ENCODE peak calls at places on chromosomes 6 and 20, in six cellular contexts. W is fibroblast of mammary gland, M is adrenal gland, N is astrocyte, R is body of pancreas, X is psoas muscle. B is an unnamed sample.
A peak's percentile ranks its signal among the peaks of the same experiment; 100 is the strongest.

GRCh38 chr6:13273202-13273930 is 55.0 kb downstream of the TBC1D7 start:
- DNase-seq in N (peak; percentile 6), M (no peak), R (no peak), X (no peak), W (no peak), B (no peak)

GRCh38 chr6:136158398-136158797 is 91.7 kb downstream of the MTFR2 start:
- DNase-seq in R (peak; percentile 76), W (no peak), N (no peak), X (peak; percentile 16), M (peak; percentile 70), B (peak; percentile 54)

GRCh38 chr6:72580281-72580940 is 41.5 kb upstream of the KCNQ5 start:
- DNase-seq in M (no peak), N (peak; percentile 78), X (no peak), W (peak; percentile 77), R (no peak), B (peak; percentile 34)

GRCh38 chr6:165744515-165745228 is 81.6 kb upstream of the PDE10A start:
- DNase-seq in N (no peak), W (peak; percentile 87), R (no peak), M (no peak), X (no peak), B (no peak)

GRCh38 chr6:2020909-2021308 is 224.5 kb downstream of the GMDS start:
- DNase-seq in X (no peak), N (peak; percentile 65), R (no peak), M (no peak), W (peak; percentile 71), B (no peak)

GRCh38 chr20:41374568-41374920 is 7.9 kb upstream of the EMILIN3 start:
- DNase-seq in W (no peak), M (no peak), R (no peak), X (no peak), N (no peak), B (no peak)

GRCh38 chr20:48940170-48940569 is 18.7 kb downstream of the ARFGEF2 start:
- DNase-seq in R (no peak), M (no peak), N (no peak), X (no peak), W (no peak), B (no peak)

GRCh38 chr6:159943101-159943632 is 25.7 kb upstream of the IGF2R start:
- DNase-seq in N (peak; percentile 37), W (peak; percentile 75), M (no peak), R (no peak), X (peak; percentile 36), B (no peak)

GRCh38 chr20:20683020-20683419 is 29.4 kb downstream of the RALGAPA2 start:
- DNase-seq in W (no peak), M (no peak), R (no peak), N (no peak), X (no peak), B (no peak)

GRCh38 chr20:47487175-47487917 is 14.3 kb upstream of the NCOA3 start:
- DNase-seq in R (no peak), M (no peak), X (no peak), W (no peak), N (no peak), B (no peak)

GRCh38 chr20:16100767-16101166 is 472.5 kb downstream of the KIF16B start:
- DNase-seq in M (no peak), R (no peak), X (no peak), N (no peak), W (no peak), B (no peak)

GRCh38 chr6:17066610-17067009 is 35.2 kb upstream of the STMND1 start:
- DNase-seq in W (peak; percentile 25), N (no peak), M (no peak), X (no peak), R (no peak), B (no peak)

GRCh38 chr20:48383252-48383651 is 444.5 kb downstream of the PREX1 start:
- DNase-seq in W (no peak), N (no peak), M (no peak), X (no peak), R (no peak), B (no peak)

GRCh38 chr6:33105916-33106871 is 30.4 kb downstream of the HLA-DPB1 start:
- DNase-seq in R (no peak), X (no peak), M (no peak), N (no peak), W (no peak), B (peak; percentile 35)

GRCh38 chr6:13484138-13484708 is 3.2 kb downstream of the GFOD1 start:
- DNase-seq in M (no peak), N (no peak), W (no peak), X (no peak), R (no peak), B (no peak)

GRCh38 chr6:100116409-100117194 is 122.6 kb upstream of the MCHR2 start:
- DNase-seq in W (peak; percentile 85), M (peak; percentile 25), N (peak; percentile 53), X (no peak), R (peak; percentile 33), B (peak; percentile 44)

GRCh38 chr6:169101981-169102380 is 151.7 kb downstream of the THBS2 start:
- DNase-seq in X (no peak), M (no peak), W (peak; percentile 80), N (peak; percentile 44), R (no peak), B (no peak)

DNA sequence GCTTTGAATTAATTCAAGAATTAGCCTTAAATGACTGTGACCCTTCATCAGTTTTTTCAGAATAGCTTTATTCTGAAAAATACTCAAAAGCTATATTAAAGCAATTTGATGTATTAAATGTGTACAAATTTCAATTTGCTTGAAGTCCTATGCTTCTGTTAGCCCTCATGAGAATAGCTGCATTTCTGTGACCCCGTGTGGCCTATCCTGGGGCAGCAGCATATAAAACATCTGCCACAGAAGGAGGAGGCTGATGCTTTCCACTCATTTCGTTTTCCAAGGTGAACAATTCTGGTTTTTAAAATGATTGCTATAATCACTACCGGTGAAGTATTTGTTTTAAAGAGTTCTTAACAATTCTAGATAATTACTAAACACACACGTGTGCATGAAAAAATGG is 360.3 kb downstream of the BTBD9 start:
- DNase-seq in M (no peak), N (no peak), X (no peak), W (no peak), R (no peak), B (no peak)
- TF ChIP-seq CTCF in M (no peak), N (no peak), X (no peak), W (peak; percentile 13), R (no peak), B (no peak)

DNA sequence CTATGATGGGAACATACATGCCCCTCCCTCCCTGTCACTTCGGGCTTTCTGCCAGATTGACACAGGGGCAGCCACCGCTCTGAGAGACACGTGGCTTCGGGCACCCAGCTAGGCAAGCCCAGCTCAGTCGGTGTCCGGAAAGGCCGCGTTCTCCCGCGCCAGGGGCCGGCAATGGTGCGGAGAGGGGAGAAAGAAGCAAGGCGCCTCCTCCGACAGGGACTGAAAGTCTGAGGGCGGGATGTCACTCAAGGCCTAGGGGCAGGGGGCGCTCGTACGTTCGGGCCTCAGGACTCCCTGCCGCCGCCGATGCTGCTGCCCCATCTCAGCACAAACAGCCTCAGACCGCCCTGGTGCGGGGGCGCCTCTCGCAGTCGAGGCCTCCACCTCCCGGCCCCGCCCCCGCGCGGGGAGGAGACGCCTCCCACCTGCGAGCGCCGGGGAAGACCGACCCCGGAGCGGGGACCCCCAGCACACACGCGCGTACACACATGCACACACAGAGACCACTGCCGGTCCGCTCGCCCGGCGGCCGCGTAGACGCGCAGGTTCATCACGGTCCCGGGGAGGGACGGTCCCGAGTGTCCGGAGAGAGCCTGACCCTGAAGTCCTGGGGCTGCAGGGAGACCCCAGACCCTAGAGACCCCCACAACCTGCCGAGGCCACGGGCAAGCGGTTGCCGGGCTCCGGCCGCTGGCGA is 1.9 kb downstream of the GRM4 start:
- DNase-seq in N (no peak), X (no peak), W (no peak), R (no peak), M (no peak), B (no peak)
- H3K4me3 ChIP-seq in N (no peak overlapping the region), X (peak overlapping the region; percentile 61), W (no peak overlapping the region), R (no peak overlapping the region), M (no peak overlapping the region), B (no peak overlapping the region)

GRCh38 chr6:55937227-55937626 is 61.8 kb upstream of the BMP5 start:
- DNase-seq in W (no peak), N (no peak), M (no peak), X (no peak), R (no peak), B (no peak)

GRCh38 chr6:55943329-55943728 is 67.9 kb upstream of the BMP5 start:
- DNase-seq in X (no peak), N (peak; percentile 62), R (no peak), M (no peak), W (peak; percentile 56), B (no peak)

GRCh38 chr6:55941713-55942112 is 66.3 kb upstream of the BMP5 start:
- DNase-seq in X (no peak), N (no peak), M (no peak), R (no peak), W (peak; percentile 28), B (no peak)
- TF ChIP-seq CTCF in X (no peak), N (no peak), M (no peak), R (no peak), W (peak; percentile 38), B (no peak)

DNA sequence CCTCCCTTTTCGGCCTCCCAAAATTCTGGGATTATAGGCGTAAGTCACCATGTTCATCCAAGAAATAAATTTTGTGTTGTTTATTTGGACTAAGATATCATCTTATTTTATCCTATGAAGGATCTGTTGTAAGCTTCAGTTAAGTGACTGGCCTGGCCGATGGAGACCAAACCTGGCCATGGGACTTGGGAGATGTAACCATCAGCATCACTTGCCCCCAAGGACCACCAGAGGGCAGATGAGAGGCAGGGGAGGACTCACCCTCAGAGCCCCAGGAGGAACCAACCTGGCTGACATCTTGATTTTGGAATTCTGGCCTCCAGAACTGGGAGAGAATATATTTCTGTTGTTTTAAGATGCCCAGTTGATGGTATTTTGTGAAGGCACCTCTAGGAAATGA is 266.7 kb downstream of the CDH26 start:
- DNase-seq in W (peak; percentile 41), M (no peak), N (no peak), R (no peak), X (no peak), B (no peak)
- H3K4me3 ChIP-seq in W (no peak overlapping the region), M (no peak overlapping the region), N (no peak overlapping the region), R (no peak overlapping the region), X (no peak overlapping the region), B (no peak overlapping the region)

B was measured in LNCaP clone FGC.